ENCODE peak calls at places on chromosome 18, in nine cellular contexts. K is stimulated activated CD8-positive, alpha-beta memory T cell treated with anti-CD3 and anti-CD28 coated beads, Interleukin-15, amount 100 ng/mL, for 48 hours; D is NCI-H748 treated with DMSO at 0.1 percent for 48 hours; R is activated CD4-positive, alpha-beta T cell treated with anti-CD3 and anti-CD28 coated beads, Interleukin-2, amount 50 U/mL, for 4 hours; A is C1 segment of cervical spinal cord; C is stimulated activated CD4-positive, alpha-beta T cell treated with anti-CD3 and anti-CD28 coated beads, Interleukin-2, amount 100 ng/mL, for 24 hours; M is EL; I is GM13976; X is hepatocyte. S is an unnamed sample.

GRCh38 chr18:10141559-10141958 is 227.7 kb downstream of the VAPA start:
- DNase-seq in K (no peak), D (no peak), R (no peak), A (no peak), C (no peak), M (no peak), I (no peak), X (no peak), S (no peak)

GRCh38 chr18:31093294-31093693 is 8.9 kb downstream of the DSC2 start:
- DNase-seq in K (no peak), D (no peak), R (no peak), A (no peak), C (no peak), M (no peak), I (no peak), X (no peak), S (no peak)

GRCh38 chr18:69109686-69110085 is 291.0 kb upstream of the DOK6 start:
- DNase-seq in K (no peak), D (no peak), R (no peak), A (no peak), C (no peak), M (no peak), I (no peak), X (no peak), S (no peak)

GRCh38 chr18:59783138-59783537 is 85.9 kb upstream of the CCBE1 start:
- DNase-seq in K (no peak), D (peak), R (no peak), A (no peak), C (no peak), M (peak), I (peak), X (peak), S (peak)

GRCh38 chr18:11728247-11728646 is 39.2 kb downstream of the GNAL start:
- DNase-seq in K (no peak), D (peak), R (no peak), A (no peak), C (no peak), M (peak), I (peak), X (peak), S (peak)

GRCh38 chr18:38456253-38456652 is 890.7 kb upstream of the CELF4 start:
- DNase-seq in K (no peak), D (peak), R (no peak), A (no peak), C (no peak), M (no peak), I (no peak), X (no peak), S (no peak)

GRCh38 chr18:48852292-48852691 is 98.5 kb downstream of the SMAD7 start:
- DNase-seq in K (no peak), D (no peak), R (no peak), A (no peak), C (no peak), M (no peak), I (no peak), X (no peak), S (no peak)

GRCh38 chr18:47985837-47986236 is 55.4 kb upstream of the SMAD2 start:
- DNase-seq in K (no peak), D (no peak), R (no peak), A (no peak), C (no peak), M (no peak), I (no peak), X (no peak), S (no peak)

GRCh38 chr18:74840492-74841167 is 243.0 kb downstream of the ZNF407 start:
- DNase-seq in K (no peak), D (no peak), R (no peak), A (no peak), C (no peak), M (peak), I (no peak), X (no peak), S (no peak)

GRCh38 chr18:37396981-37397720 is 168.4 kb downstream of the CELF4 start:
- DNase-seq in K (no peak), D (no peak), R (no peak), A (no peak), C (no peak), M (no peak), I (no peak), X (no peak), S (peak)

GRCh38 chr18:13262839-13263691 is 44.5 kb downstream of the LDLRAD4 start:
- DNase-seq in K (no peak), D (no peak), R (no peak), A (no peak), C (no peak), M (no peak), I (no peak), X (no peak), S (no peak)

GRCh38 chr18:61031626-61032025 is 301.6 kb upstream of the CDH20 start:
- DNase-seq in K (no peak), D (no peak), R (no peak), A (no peak), C (no peak), M (no peak), I (no peak), X (no peak), S (no peak)

GRCh38 chr18:48808476-48808875 is 142.3 kb downstream of the SMAD7 start:
- DNase-seq in K (no peak), D (no peak), R (no peak), A (no peak), C (no peak), M (no peak), I (no peak), X (no peak), S (no peak)

GRCh38 chr18:23138470-23138869 is 3.2 kb downstream of the CABLES1 start:
- DNase-seq in K (no peak), D (peak), R (no peak), A (no peak), C (no peak), M (no peak), I (no peak), X (no peak), S (peak)

GRCh38 chr18:22108674-22109073 is 60.7 kb upstream of the GATA6 start:
- DNase-seq in K (no peak), D (no peak), R (no peak), A (no peak), C (no peak), M (no peak), I (no peak), X (peak), S (peak)

GRCh38 chr18:33201509-33201926 is 239.0 kb downstream of the CCDC178 start:
- DNase-seq in K (no peak), D (peak), R (no peak), A (peak), C (no peak), M (no peak), I (no peak), X (peak), S (peak)

GRCh38 chr18:12659904-12660605 is 2.1 kb upstream of the SPIRE1 start:
- DNase-seq in K (no peak), D (peak), R (peak), A (peak), C (peak), M (peak), I (peak), X (peak), S (peak)

GRCh38 chr18:11955299-11956029 is 25.8 kb upstream of the IMPA2 start:
- DNase-seq in K (no peak), D (no peak), R (no peak), A (peak), C (no peak), M (peak), I (no peak), X (peak), S (peak)

GRCh38 chr18:49727816-49728215 is 85.5 kb downstream of the ACAA2 start:
- DNase-seq in K (no peak), D (no peak), R (no peak), A (no peak), C (no peak), M (no peak), I (no peak), X (no peak), S (no peak)

GRCh38 chr18:58692420-58693185 is 21.3 kb downstream of the MALT1 start:
- DNase-seq in K (no peak), D (no peak), R (no peak), A (no peak), C (no peak), M (no peak), I (no peak), X (no peak), S (no peak)

GRCh38 chr18:7096838-7097237 is 20.8 kb downstream of the LAMA1 start:
- DNase-seq in K (no peak), D (no peak), R (no peak), A (no peak), C (no peak), M (no peak), I (no peak), X (no peak), S (no peak)

GRCh38 chr18:69999671-70000070 is 52.0 kb upstream of the CD226 start:
- DNase-seq in K (no peak), D (no peak), R (no peak), A (no peak), C (no peak), M (no peak), I (no peak), X (no peak), S (no peak)

GRCh38 chr18:70621710-70622109 is 332.9 kb downstream of the SOCS6 start:
- DNase-seq in K (no peak), D (no peak), R (no peak), A (no peak), C (no peak), M (no peak), I (no peak), X (no peak), S (no peak)

GRCh38 chr18:26022585-26022984 is 67.8 kb downstream of the SS18 start:
- DNase-seq in K (no peak), D (no peak), R (no peak), A (no peak), C (no peak), M (no peak), I (no peak), X (no peak), S (no peak)

GRCh38 chr18:66495844-66496243 is 108.0 kb downstream of the CDH19 start:
- DNase-seq in K (no peak), D (no peak), R (no peak), A (peak), C (no peak), M (no peak), I (peak), X (peak), S (peak)

GRCh38 chr18:2417861-2418610 is 153.3 kb downstream of the METTL4 start:
- DNase-seq in K (no peak), D (no peak), R (no peak), A (no peak), C (no peak), M (no peak), I (no peak), X (no peak), S (no peak)

GRCh38 chr18:32271649-32272324 is 81.9 kb downstream of the MEP1B start:
- DNase-seq in K (peak), D (peak), R (no peak), A (no peak), C (peak), M (peak), I (peak), X (peak), S (peak)

GRCh38 chr18:45482286-45482685 is 133.0 kb upstream of the SLC14A2 start:
- DNase-seq in K (no peak), D (no peak), R (no peak), A (no peak), C (no peak), M (no peak), I (no peak), X (no peak), S (no peak)

S was measured in left kidney.